ENCODE peak calls at places on chromosomes 16 and 17, in nine cellular contexts. J, T, Q, A, B, R, X, W and F are unnamed samples.
A peak's percentile ranks its signal among the peaks of the same experiment; 100 is the strongest.

GRCh38 chr16:23248261-23249194 is 53.6 kb upstream of the SCNN1B start:
- DNase-seq in J (no peak), T (no peak), Q (no peak), A (no peak), B (no peak), R (no peak), X (no peak), W (no peak), F (no peak)

GRCh38 chr17:64110436-64111152 is 19.4 kb downstream of the ERN1 start:
- DNase-seq in J (no peak), T (no peak), Q (no peak), A (no peak), B (no peak), R (peak; percentile 43), X (no peak), W (no peak), F (peak; percentile 20)

GRCh38 chr16:58124601-58124915 is 4.6 kb downstream of the CFAP20 start:
- DNase-seq in J (peak; percentile 58), T (no peak), Q (no peak), A (no peak), B (peak; percentile 71), R (no peak), X (no peak), W (peak; percentile 70), F (no peak)

GRCh38 chr16:29729116-29729521 is 16.7 kb downstream of the C16orf54 start:
- DNase-seq in J (peak; percentile 56), T (peak; percentile 71), Q (peak; percentile 57), A (no peak), B (peak; percentile 50), R (peak; percentile 70), X (no peak), W (peak; percentile 72), F (no peak)

GRCh38 chr17:7956208-7956965 is 24.4 kb downstream of the CNTROB start:
- DNase-seq in J (peak; percentile 8), T (no peak), Q (no peak), A (no peak), B (no peak), R (peak; percentile 67), X (no peak), W (no peak), F (no peak)

GRCh38 chr17:79981661-79982101 is 54.0 kb downstream of the TBC1D16 start:
- DNase-seq in J (no peak), T (peak; percentile 72), Q (no peak), A (peak; percentile 54), B (no peak), R (peak; percentile 39), X (no peak), W (no peak), F (peak; percentile 29)

GRCh38 chr17:2926019-2926650 is 129.9 kb downstream of the RAP1GAP2 start:
- DNase-seq in J (no peak), T (no peak), Q (no peak), A (peak; percentile 82), B (peak; percentile 75), R (peak; percentile 43), X (no peak), W (peak; percentile 86), F (no peak)

GRCh38 chr17:66523378-66524174 is 221.2 kb downstream of the PRKCA start:
- DNase-seq in J (peak; percentile 88), T (no peak), Q (no peak), A (no peak), B (no peak), R (peak; percentile 22), X (no peak), W (peak; percentile 77), F (no peak)

GRCh38 chr16:30096862-30097563 is 1.0 kb upstream of the YPEL3 start:
- DNase-seq in J (no peak), T (peak; percentile 91), Q (no peak), A (no peak), B (no peak), R (peak; percentile 95), X (no peak), W (no peak), F (peak; percentile 92)

GRCh38 chr16:80081851-80082250 is 458.9 kb upstream of the DYNLRB2 start:
- DNase-seq in J (no peak), T (no peak), Q (no peak), A (no peak), B (no peak), R (no peak), X (no peak), W (no peak), F (no peak)

GRCh38 chr16:70476272-70477020 is 22.1 kb downstream of the FCSK start:
- DNase-seq in J (peak; percentile 81), T (no peak), Q (peak; percentile 49), A (peak; percentile 75), B (peak; percentile 79), R (no peak), X (no peak), W (peak; percentile 77), F (no peak)

GRCh38 chr17:37087683-37088082 is 138.9 kb downstream of the AATF start:
- DNase-seq in J (no peak), T (no peak), Q (no peak), A (no peak), B (no peak), R (no peak), X (no peak), W (no peak), F (no peak)
- H3K9ac ChIP-seq in J (no peak overlapping the region), T (no peak overlapping the region), Q (no peak overlapping the region), A (no peak overlapping the region), B (no peak overlapping the region), R (no peak overlapping the region), X (no peak overlapping the region), W (no peak overlapping the region), F (no peak overlapping the region)

GRCh38 chr17:40317880-40318834 is 9.2 kb downstream of the RARA start:
- DNase-seq in J (peak; percentile 94), T (peak; percentile 98), Q (peak; percentile 88), A (peak; percentile 98), B (peak; percentile 91), R (peak; percentile 99), X (peak; percentile 89), W (peak; percentile 100), F (peak; percentile 98)

GRCh38 chr17:40320771-40321501 is 12.0 kb downstream of the RARA start:
- DNase-seq in J (no peak), T (no peak), Q (no peak), A (peak; percentile 89), B (no peak), R (peak; percentile 57), X (no peak), W (peak; percentile 49), F (no peak)

GRCh38 chr17:40318835-40319332 is 9.9 kb downstream of the RARA start:
- DNase-seq in J (no peak), T (no peak), Q (no peak), A (peak; percentile 82), B (no peak), R (peak; percentile 59), X (no peak), W (peak; percentile 53), F (no peak)

GRCh38 chr17:40321502-40322416 is 12.8 kb downstream of the RARA start:
- DNase-seq in J (no peak), T (no peak), Q (no peak), A (peak; percentile 86), B (no peak), R (no peak), X (no peak), W (no peak), F (peak; percentile 33)

DNA sequence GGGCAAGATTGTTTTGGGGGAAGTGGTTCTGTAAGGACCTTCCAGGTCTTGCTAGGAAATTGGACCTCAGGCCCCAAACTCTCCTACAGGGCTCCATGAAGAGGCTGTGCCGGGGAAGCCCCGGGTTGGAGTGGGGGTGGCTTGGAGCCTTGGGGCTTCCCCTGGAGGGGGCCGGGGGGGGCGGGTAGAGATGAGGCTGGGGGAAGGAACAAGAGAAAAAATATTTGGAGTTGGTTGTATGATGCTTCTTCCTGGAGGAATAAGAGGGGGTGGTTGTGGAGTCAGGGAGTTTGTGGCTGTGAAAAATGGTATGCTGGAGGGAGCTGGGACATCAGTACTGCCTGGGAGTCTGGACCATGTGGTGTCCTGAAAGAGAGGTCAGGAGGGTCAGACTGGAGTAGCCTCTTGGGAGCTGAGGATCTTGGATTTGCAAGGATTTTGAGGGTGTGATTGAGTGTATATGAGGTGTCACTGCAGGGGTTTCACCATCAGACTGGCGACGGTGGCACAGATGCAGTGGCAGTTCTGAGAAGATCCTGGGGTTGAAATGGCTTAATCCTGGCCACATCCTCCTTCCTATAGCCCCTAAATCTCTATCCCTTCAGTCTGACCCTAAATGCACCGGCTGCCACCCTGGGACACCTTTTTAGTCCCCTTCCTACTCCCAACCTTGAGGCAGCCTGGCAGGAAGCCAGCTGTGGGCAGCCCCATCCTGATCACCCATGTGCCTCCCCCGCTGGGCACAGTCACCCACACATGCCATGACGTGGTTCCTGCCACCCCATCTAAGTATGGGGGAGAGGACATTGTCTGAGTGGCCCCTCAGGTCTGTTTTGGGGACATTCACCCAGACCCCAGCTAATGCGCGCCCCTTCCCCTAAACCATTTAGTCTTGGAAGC is 10.9 kb downstream of the RARA start:
- DNase-seq in J (no peak), T (no peak), Q (no peak), A (peak; percentile 88), B (no peak), R (no peak), X (no peak), W (peak; percentile 53), F (peak; percentile 25)
- H3K9ac ChIP-seq in J (no peak overlapping the region), T (no peak overlapping the region), Q (peak overlapping the region; percentile 99), A (peak overlapping the region; percentile 68), B (peak overlapping the region; percentile 10), R (no peak overlapping the region), X (peak overlapping the region; percentile 92), W (peak overlapping the region; percentile 96), F (no peak overlapping the region)

GRCh38 chr17:16939271-16939576 is 32.7 kb downstream of the TNFRSF13B start:
- DNase-seq in J (no peak), T (no peak), Q (no peak), A (no peak), B (no peak), R (no peak), X (no peak), W (no peak), F (no peak)
- H3K9ac ChIP-seq in J (no peak overlapping the region), T (no peak overlapping the region), Q (no peak overlapping the region), A (no peak overlapping the region), B (no peak overlapping the region), R (no peak overlapping the region), X (no peak overlapping the region), W (no peak overlapping the region), F (no peak overlapping the region)

GRCh38 chr16:73064996-73065349 is 17.0 kb upstream of the ZFHX3 start:
- DNase-seq in J (no peak), T (no peak), Q (no peak), A (peak; percentile 69), B (no peak), R (no peak), X (no peak), W (no peak), F (peak; percentile 60)

GRCh38 chr16:73066321-73066926 is 18.5 kb upstream of the ZFHX3 start:
- DNase-seq in J (no peak), T (peak; percentile 65), Q (no peak), A (peak; percentile 76), B (no peak), R (peak; percentile 72), X (no peak), W (no peak), F (no peak)

GRCh38 chr16:73066927-73067670 is 19.2 kb upstream of the ZFHX3 start:
- DNase-seq in J (peak; percentile 85), T (peak; percentile 44), Q (no peak), A (peak; percentile 73), B (no peak), R (peak; percentile 69), X (no peak), W (peak; percentile 61), F (no peak)

GRCh38 chr16:73064227-73064995 is 16.5 kb upstream of the ZFHX3 start:
- DNase-seq in J (peak; percentile 81), T (no peak), Q (no peak), A (peak; percentile 64), B (no peak), R (peak; percentile 80), X (no peak), W (peak; percentile 89), F (peak; percentile 69)

GRCh38 chr16:73065617-73066313 is 17.8 kb upstream of the ZFHX3 start:
- DNase-seq in J (no peak), T (peak; percentile 66), Q (no peak), A (peak; percentile 82), B (no peak), R (peak; percentile 73), X (no peak), W (peak; percentile 56), F (peak; percentile 48)
- H3K9ac ChIP-seq in J (peak overlapping the region; percentile 66), T (no peak overlapping the region), Q (no peak overlapping the region), A (no peak overlapping the region), B (no peak overlapping the region), R (no peak overlapping the region), X (no peak overlapping the region), W (no peak overlapping the region), F (no peak overlapping the region)